ENCODE peak calls at places on chromosome 5, in five cellular contexts. One of them, this sample, is unnamed.

GRCh38 chr5:73288803-73289720 is 116.1 kb downstream of the TMEM174 start:
- DNase-seq in neuronal stem cell: no peak
- DNase-seq in fibroblast of the aortic adventitia: no peak
- DNase-seq in AG10803: no peak
- DNase-seq in lower leg skin: no peak
- DNase-seq in this sample: no peak

GRCh38 chr5:160250826-160251225 is 21.5 kb downstream of the FABP6 start:
- DNase-seq in neuronal stem cell: no peak
- DNase-seq in AG10803: no peak
- DNase-seq in fibroblast of the aortic adventitia: no peak
- DNase-seq in lower leg skin: no peak
- DNase-seq in this sample: no peak

GRCh38 chr5:88984040-88984439 is 101.1 kb upstream of the MEF2C start:
- DNase-seq in AG10803: no peak
- DNase-seq in neuronal stem cell: no peak
- DNase-seq in fibroblast of the aortic adventitia: no peak
- DNase-seq in lower leg skin: no peak
- DNase-seq in this sample: no peak

GRCh38 chr5:92378961-92379611 is 996.0 kb upstream of the ARRDC3 start:
- DNase-seq in fibroblast of the aortic adventitia: no peak
- DNase-seq in AG10803: no peak
- DNase-seq in lower leg skin: no peak
- DNase-seq in neuronal stem cell: no peak
- DNase-seq in this sample: peak

GRCh38 chr5:12023614-12024241 is 119.5 kb upstream of the CTNND2 start:
- DNase-seq in AG10803: peak
- DNase-seq in lower leg skin: no peak
- DNase-seq in neuronal stem cell: peak
- DNase-seq in fibroblast of the aortic adventitia: peak
- DNase-seq in this sample: peak

GRCh38 chr5:73333944-73334703 is 114.5 kb downstream of the FOXD1 start:
- DNase-seq in lower leg skin: no peak
- DNase-seq in neuronal stem cell: no peak
- DNase-seq in fibroblast of the aortic adventitia: no peak
- DNase-seq in AG10803: no peak
- DNase-seq in this sample: no peak

GRCh38 chr5:80141681-80142080 is 106.5 kb downstream of the THBS4 start:
- DNase-seq in AG10803: peak
- DNase-seq in lower leg skin: no peak
- DNase-seq in neuronal stem cell: no peak
- DNase-seq in fibroblast of the aortic adventitia: peak
- DNase-seq in this sample: no peak

GRCh38 chr5:170327802-170328201 is 30.2 kb upstream of the LCP2 start:
- DNase-seq in lower leg skin: peak
- DNase-seq in AG10803: no peak
- DNase-seq in fibroblast of the aortic adventitia: no peak
- DNase-seq in neuronal stem cell: no peak
- DNase-seq in this sample: no peak

GRCh38 chr5:15026011-15026481 is 154.5 kb upstream of the ANKH start:
- DNase-seq in lower leg skin: no peak
- DNase-seq in fibroblast of the aortic adventitia: peak
- DNase-seq in neuronal stem cell: no peak
- DNase-seq in AG10803: peak
- DNase-seq in this sample: no peak

GRCh38 chr5:65830856-65831255 is 95.5 kb upstream of the ERBIN start:
- DNase-seq in lower leg skin: no peak
- DNase-seq in neuronal stem cell: peak
- DNase-seq in fibroblast of the aortic adventitia: no peak
- DNase-seq in AG10803: peak
- DNase-seq in this sample: peak

GRCh38 chr5:169301386-169301930 is 519 bp upstream of the SLIT3 start:
- DNase-seq in fibroblast of the aortic adventitia: peak
- DNase-seq in AG10803: peak
- DNase-seq in neuronal stem cell: peak
- DNase-seq in lower leg skin: no peak
- DNase-seq in this sample: no peak

GRCh38 chr5:105817906-105818305 is 1852.8 kb downstream of the EFNA5 start:
- DNase-seq in neuronal stem cell: no peak
- DNase-seq in fibroblast of the aortic adventitia: no peak
- DNase-seq in AG10803: peak
- DNase-seq in lower leg skin: no peak
- DNase-seq in this sample: peak

GRCh38 chr5:83562817-83563557 is 91.4 kb downstream of the VCAN start:
- DNase-seq in lower leg skin: no peak
- DNase-seq in neuronal stem cell: no peak
- DNase-seq in fibroblast of the aortic adventitia: peak
- DNase-seq in AG10803: peak
- DNase-seq in this sample: peak

GRCh38 chr5:18305288-18305899 is 671.1 kb downstream of the TAF11L14 start:
- DNase-seq in fibroblast of the aortic adventitia: peak
- DNase-seq in AG10803: peak
- DNase-seq in lower leg skin: no peak
- DNase-seq in neuronal stem cell: peak
- DNase-seq in this sample: peak

GRCh38 chr5:118921946-118922345 is 66.4 kb downstream of the DTWD2 start:
- DNase-seq in neuronal stem cell: no peak
- DNase-seq in AG10803: no peak
- DNase-seq in fibroblast of the aortic adventitia: peak
- DNase-seq in lower leg skin: no peak
- DNase-seq in this sample: no peak

GRCh38 chr5:109034276-109034675 is 286.6 kb downstream of the FER start:
- DNase-seq in fibroblast of the aortic adventitia: no peak
- DNase-seq in neuronal stem cell: no peak
- DNase-seq in lower leg skin: no peak
- DNase-seq in AG10803: no peak
- DNase-seq in this sample: no peak

GRCh38 chr5:31671339-31671741 is 32.4 kb downstream of the PDZD2 start:
- DNase-seq in lower leg skin: no peak
- DNase-seq in fibroblast of the aortic adventitia: no peak
- DNase-seq in neuronal stem cell: no peak
- DNase-seq in AG10803: no peak
- DNase-seq in this sample: no peak

GRCh38 chr5:102222772-102223171 is 73.3 kb downstream of the SLCO4C1 start:
- DNase-seq in lower leg skin: no peak
- DNase-seq in AG10803: no peak
- DNase-seq in fibroblast of the aortic adventitia: no peak
- DNase-seq in neuronal stem cell: no peak
- DNase-seq in this sample: no peak

GRCh38 chr5:17441351-17441750 is 56.7 kb upstream of the TAF11L2 start:
- DNase-seq in fibroblast of the aortic adventitia: peak
- DNase-seq in neuronal stem cell: no peak
- DNase-seq in AG10803: peak
- DNase-seq in lower leg skin: no peak
- DNase-seq in this sample: peak

GRCh38 chr5:157370967-157371366 is 89.0 kb upstream of the NIPAL4 start:
- DNase-seq in lower leg skin: no peak
- DNase-seq in neuronal stem cell: no peak
- DNase-seq in AG10803: no peak
- DNase-seq in fibroblast of the aortic adventitia: no peak
- DNase-seq in this sample: no peak

GRCh38 chr5:100789641-100790160 is 113.4 kb downstream of the ST8SIA4 start:
- DNase-seq in lower leg skin: no peak
- DNase-seq in neuronal stem cell: no peak
- DNase-seq in fibroblast of the aortic adventitia: no peak
- DNase-seq in AG10803: no peak
- DNase-seq in this sample: no peak

GRCh38 chr5:100776244-100776643 is 126.8 kb downstream of the ST8SIA4 start:
- DNase-seq in fibroblast of the aortic adventitia: peak
- DNase-seq in neuronal stem cell: no peak
- DNase-seq in lower leg skin: no peak
- DNase-seq in AG10803: peak
- DNase-seq in this sample: peak

GRCh38 chr5:72194846-72195245 is 87.6 kb downstream of the MAP1B start:
- DNase-seq in neuronal stem cell: no peak
- DNase-seq in AG10803: no peak
- DNase-seq in fibroblast of the aortic adventitia: no peak
- DNase-seq in lower leg skin: no peak
- DNase-seq in this sample: no peak

DNA sequence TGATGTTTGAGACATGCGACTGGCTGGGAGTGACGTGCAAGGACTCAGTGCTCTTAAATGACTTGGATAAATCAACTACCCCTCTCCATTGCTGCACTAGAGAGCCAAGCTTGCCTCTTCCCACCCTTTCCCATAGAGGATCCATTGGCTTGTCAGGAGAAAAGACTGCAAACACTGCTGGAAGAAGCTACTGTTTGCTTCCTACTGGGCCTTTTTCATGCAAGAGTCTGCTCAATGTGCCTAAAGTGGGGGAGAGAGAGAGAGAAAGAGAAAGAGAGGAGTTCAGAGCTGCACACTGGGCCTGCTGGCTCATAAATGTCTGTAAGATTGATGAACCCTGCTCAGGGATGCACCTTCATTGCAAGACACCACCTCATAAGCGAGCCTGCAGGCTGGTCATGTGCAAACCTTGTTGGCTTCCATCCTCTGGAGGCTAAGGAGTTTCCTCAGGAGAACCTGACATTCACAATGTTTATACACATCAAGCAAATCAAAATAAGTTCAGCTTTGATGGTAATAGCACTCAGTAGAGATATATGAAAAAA is 269.4 kb downstream of the ZNF608 start:
- DNase-seq in lower leg skin: no peak
- DNase-seq in AG10803: no peak
- DNase-seq in fibroblast of the aortic adventitia: no peak
- DNase-seq in neuronal stem cell: no peak
- DNase-seq in this sample: no peak
- H3K4me3 ChIP-seq in lower leg skin: no peak
- H3K4me3 ChIP-seq in AG10803: no peak
- H3K4me3 ChIP-seq in fibroblast of the aortic adventitia: no peak
- H3K4me3 ChIP-seq in neuronal stem cell: no peak
- H3K4me3 ChIP-seq in this sample: no peak

GRCh38 chr5:180816608-180817534 is 14.3 kb upstream of the MGAT1 start:
- DNase-seq in fibroblast of the aortic adventitia: peak
- DNase-seq in AG10803: no peak
- DNase-seq in neuronal stem cell: no peak
- DNase-seq in lower leg skin: peak
- DNase-seq in this sample: peak
- H3K4me3 ChIP-seq in fibroblast of the aortic adventitia: no peak
- H3K4me3 ChIP-seq in AG10803: no peak
- H3K4me3 ChIP-seq in neuronal stem cell: no peak
- H3K4me3 ChIP-seq in lower leg skin: no peak
- H3K4me3 ChIP-seq in this sample: no peak

DNA sequence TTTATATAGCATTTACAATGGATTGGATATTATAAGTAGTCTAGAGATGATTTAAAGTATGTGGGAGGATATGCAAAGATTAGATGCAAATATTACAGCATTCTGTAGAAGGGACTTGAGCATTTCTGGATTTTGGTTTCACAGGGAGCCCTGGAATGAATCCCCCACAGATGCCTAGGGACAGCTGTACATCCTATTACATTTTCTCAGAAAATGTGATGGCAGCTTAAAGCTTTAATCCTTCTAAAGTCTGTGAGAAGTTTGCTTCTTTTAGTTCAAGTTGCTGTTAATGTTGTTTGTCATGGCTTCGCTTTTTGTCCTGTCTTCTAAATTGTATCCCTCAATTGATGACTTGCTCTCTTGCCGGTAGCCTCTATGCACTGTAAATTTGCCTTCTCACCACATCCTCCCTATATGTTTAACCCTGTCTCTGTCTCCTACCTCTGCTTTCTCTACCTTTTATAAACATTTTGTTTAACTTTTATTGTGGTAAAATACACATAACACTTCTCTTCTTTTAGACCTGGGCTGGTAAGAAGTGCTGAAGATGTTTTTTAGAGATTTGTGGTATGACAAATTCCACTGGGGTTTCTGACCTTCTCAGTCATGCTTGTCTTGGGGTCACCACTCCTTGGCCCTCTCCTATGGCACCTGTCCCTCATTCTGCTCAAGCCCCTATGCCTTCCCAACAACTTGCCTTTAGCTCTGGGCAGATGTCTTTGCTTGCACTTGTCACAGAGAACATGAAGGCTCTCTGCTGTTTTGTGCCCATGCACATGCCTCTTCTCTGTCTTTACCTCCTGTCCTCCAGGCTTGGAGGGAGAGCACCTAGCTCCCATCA is 37.9 kb downstream of the LNPEP start:
- DNase-seq in neuronal stem cell: no peak
- DNase-seq in lower leg skin: no peak
- DNase-seq in fibroblast of the aortic adventitia: no peak
- DNase-seq in AG10803: no peak
- DNase-seq in this sample: no peak
- H3K4me3 ChIP-seq in neuronal stem cell: no peak
- H3K4me3 ChIP-seq in lower leg skin: no peak
- H3K4me3 ChIP-seq in fibroblast of the aortic adventitia: no peak
- H3K4me3 ChIP-seq in AG10803: no peak
- H3K4me3 ChIP-seq in this sample: no peak

GRCh38 chr5:39119404-39120051 is 45.3 kb upstream of the RICTOR start:
- DNase-seq in neuronal stem cell: no peak
- DNase-seq in AG10803: no peak
- DNase-seq in fibroblast of the aortic adventitia: peak
- DNase-seq in lower leg skin: no peak
- DNase-seq in this sample: no peak
- H3K4me3 ChIP-seq in neuronal stem cell: no peak
- H3K4me3 ChIP-seq in AG10803: no peak
- H3K4me3 ChIP-seq in fibroblast of the aortic adventitia: no peak
- H3K4me3 ChIP-seq in lower leg skin: no peak
- H3K4me3 ChIP-seq in this sample: no peak

DNA sequence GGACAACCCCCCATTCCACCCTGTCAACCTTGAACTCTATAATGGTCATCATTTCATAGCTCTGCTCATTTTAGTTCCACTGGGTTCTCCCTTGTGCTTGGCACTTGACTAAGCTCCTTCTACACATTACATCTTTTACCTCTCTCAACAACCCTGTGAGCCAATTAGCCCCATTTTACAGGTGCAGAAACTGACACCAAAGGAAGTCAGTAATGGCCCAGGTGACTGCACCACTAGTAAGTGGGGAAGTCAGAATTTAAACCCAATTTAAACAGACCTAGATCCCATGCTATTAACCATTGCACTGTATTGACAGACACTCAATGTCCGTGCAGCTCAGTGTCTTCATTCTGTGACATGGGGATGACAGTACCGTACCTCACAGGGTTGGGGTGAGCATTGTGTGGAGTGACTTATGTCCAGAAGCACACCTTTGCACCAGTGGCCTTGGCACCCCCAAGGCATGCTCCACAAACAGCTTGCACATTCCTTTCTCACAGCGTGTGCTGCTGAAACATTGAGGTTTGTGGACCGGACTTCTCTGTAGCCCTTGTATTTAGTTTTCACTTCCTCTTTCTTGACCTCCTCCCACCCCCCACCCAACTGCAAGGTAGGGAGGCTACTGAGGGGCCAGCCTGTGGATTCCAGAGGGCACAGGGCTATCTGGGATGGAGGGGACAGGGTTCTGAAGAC is 23.1 kb downstream of the IRF1 start:
- DNase-seq in AG10803: no peak
- DNase-seq in lower leg skin: no peak
- DNase-seq in fibroblast of the aortic adventitia: no peak
- DNase-seq in neuronal stem cell: no peak
- DNase-seq in this sample: no peak
- H3K4me3 ChIP-seq in AG10803: no peak
- H3K4me3 ChIP-seq in lower leg skin: no peak
- H3K4me3 ChIP-seq in fibroblast of the aortic adventitia: no peak
- H3K4me3 ChIP-seq in neuronal stem cell: no peak
- H3K4me3 ChIP-seq in this sample: no peak